ENCODE peak calls at places on chromosomes 6 and 20, in four cellular contexts. One of them, this sample, is unnamed.

GRCh38 chr6:37705239-37706051 is 7.8 kb upstream of the MDGA1 start:
- DNase-seq in HL-60: peak; percentile 26
- DNase-seq in lower lobe of right lung: peak; percentile 77
- DNase-seq in naive thymus-derived CD4-positive, alpha-beta T cell: peak; percentile 82
- DNase-seq in this sample: peak; percentile 97

GRCh38 chr6:139743629-139744028 is 369.2 kb upstream of the CITED2 start:
- DNase-seq in HL-60: no peak
- DNase-seq in lower lobe of right lung: no peak
- DNase-seq in naive thymus-derived CD4-positive, alpha-beta T cell: no peak
- DNase-seq in this sample: no peak

GRCh38 chr6:20061952-20062351 is 150.3 kb downstream of the MBOAT1 start:
- DNase-seq in HL-60: no peak
- DNase-seq in lower lobe of right lung: no peak
- DNase-seq in naive thymus-derived CD4-positive, alpha-beta T cell: no peak
- DNase-seq in this sample: no peak

GRCh38 chr6:106417572-106418147 is 57.1 kb downstream of the CRYBG1 start:
- DNase-seq in HL-60: no peak
- DNase-seq in lower lobe of right lung: no peak
- DNase-seq in naive thymus-derived CD4-positive, alpha-beta T cell: no peak
- DNase-seq in this sample: no peak

GRCh38 chr6:105522626-105523322 is 119.9 kb upstream of the PREP start:
- DNase-seq in HL-60: no peak
- DNase-seq in lower lobe of right lung: no peak
- DNase-seq in naive thymus-derived CD4-positive, alpha-beta T cell: no peak
- DNase-seq in this sample: no peak

GRCh38 chr20:991850-992249 is 10.3 kb downstream of the RSPO4 start:
- DNase-seq in HL-60: peak; percentile 8
- DNase-seq in lower lobe of right lung: no peak
- DNase-seq in naive thymus-derived CD4-positive, alpha-beta T cell: no peak
- DNase-seq in this sample: no peak

GRCh38 chr6:56757585-56757984 is 114.9 kb upstream of the DST start:
- DNase-seq in HL-60: peak; percentile 43
- DNase-seq in lower lobe of right lung: no peak
- DNase-seq in naive thymus-derived CD4-positive, alpha-beta T cell: no peak
- DNase-seq in this sample: peak; percentile 81

GRCh38 chr6:136706431-136706830 is 85.8 kb downstream of the MAP3K5 start:
- DNase-seq in HL-60: no peak
- DNase-seq in lower lobe of right lung: no peak
- DNase-seq in naive thymus-derived CD4-positive, alpha-beta T cell: no peak
- DNase-seq in this sample: no peak

GRCh38 chr6:6596529-6596928 is 8.0 kb downstream of the LY86 start:
- DNase-seq in HL-60: no peak
- DNase-seq in lower lobe of right lung: no peak
- DNase-seq in naive thymus-derived CD4-positive, alpha-beta T cell: peak; percentile 67
- DNase-seq in this sample: no peak

GRCh38 chr20:39903806-39904205 is 785.2 kb downstream of the MAFB start:
- DNase-seq in HL-60: no peak
- DNase-seq in lower lobe of right lung: no peak
- DNase-seq in naive thymus-derived CD4-positive, alpha-beta T cell: no peak
- DNase-seq in this sample: no peak

GRCh38 chr6:93523365-93523764 is 104.0 kb upstream of the EPHA7 start:
- DNase-seq in HL-60: no peak
- DNase-seq in lower lobe of right lung: no peak
- DNase-seq in naive thymus-derived CD4-positive, alpha-beta T cell: no peak
- DNase-seq in this sample: no peak

GRCh38 chr6:2127484-2127911 is 117.9 kb downstream of the GMDS start:
- DNase-seq in HL-60: no peak
- DNase-seq in lower lobe of right lung: peak; percentile 54
- DNase-seq in naive thymus-derived CD4-positive, alpha-beta T cell: peak; percentile 10
- DNase-seq in this sample: no peak

GRCh38 chr6:107714104-107714503 is 110.0 kb downstream of the SCML4 start:
- DNase-seq in HL-60: no peak
- DNase-seq in lower lobe of right lung: no peak
- DNase-seq in naive thymus-derived CD4-positive, alpha-beta T cell: no peak
- DNase-seq in this sample: no peak

DNA sequence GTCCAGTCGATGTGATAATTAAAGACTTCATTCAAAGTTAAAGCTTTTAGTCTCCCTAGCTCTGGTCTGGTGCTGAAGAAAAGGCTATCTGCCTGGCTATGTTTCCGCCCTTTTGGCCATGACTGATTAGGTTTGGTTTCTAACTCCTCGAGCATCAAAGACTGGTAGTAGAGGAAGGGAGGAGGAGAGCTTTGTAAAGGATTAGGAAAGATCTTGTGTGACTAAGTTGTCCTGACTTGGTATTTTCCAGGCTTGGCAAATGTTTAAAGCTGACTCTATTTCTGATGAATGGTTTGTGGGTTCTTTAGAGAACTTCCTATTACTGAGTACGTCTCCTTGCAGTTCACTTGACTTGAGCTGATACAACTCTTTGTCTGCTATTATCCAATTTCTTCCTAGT is 312.9 kb downstream of the GJA1 start:
- DNase-seq in HL-60: no peak
- DNase-seq in lower lobe of right lung: no peak
- DNase-seq in naive thymus-derived CD4-positive, alpha-beta T cell: no peak
- DNase-seq in this sample: no peak
- H3K27me3 ChIP-seq in HL-60: no peaks in the 10 kb centered on the region
- H3K27me3 ChIP-seq in lower lobe of right lung: no peaks in the 10 kb centered on the region
- H3K27me3 ChIP-seq in naive thymus-derived CD4-positive, alpha-beta T cell: no peaks in the 10 kb centered on the region
- H3K27me3 ChIP-seq in this sample: no peaks in the 10 kb centered on the region

DNA sequence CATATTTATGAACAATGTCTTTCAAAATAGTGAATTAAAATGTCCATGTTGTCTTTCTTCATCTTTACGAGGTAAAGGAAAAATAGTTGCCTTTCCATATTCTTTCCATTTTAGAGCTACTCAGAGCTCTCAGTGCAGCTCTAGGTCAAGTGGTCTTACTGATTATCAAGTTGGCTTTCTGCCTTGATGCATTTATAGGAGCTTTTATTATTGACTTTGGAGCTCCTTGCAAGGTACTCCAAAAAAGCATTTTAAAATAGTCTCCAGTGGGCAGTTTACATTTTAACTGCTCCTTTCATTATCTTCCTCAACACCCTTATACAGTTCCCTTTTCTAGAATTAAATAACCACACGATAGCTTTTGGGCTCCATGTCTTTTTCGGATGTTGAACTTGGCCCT is 123.0 kb downstream of the CLIC5 start:
- DNase-seq in HL-60: no peak
- DNase-seq in lower lobe of right lung: no peak
- DNase-seq in naive thymus-derived CD4-positive, alpha-beta T cell: no peak
- DNase-seq in this sample: no peak
- H3K27me3 ChIP-seq in HL-60: no peaks in the 10 kb centered on the region
- H3K27me3 ChIP-seq in lower lobe of right lung: no peaks in the 10 kb centered on the region
- H3K27me3 ChIP-seq in naive thymus-derived CD4-positive, alpha-beta T cell: no peaks in the 10 kb centered on the region
- H3K27me3 ChIP-seq in this sample: no peaks in the 10 kb centered on the region

GRCh38 chr20:38728237-38728761 is 4.0 kb downstream of the SLC32A1 start:
- DNase-seq in HL-60: no peak
- DNase-seq in lower lobe of right lung: no peak
- DNase-seq in naive thymus-derived CD4-positive, alpha-beta T cell: no peak
- DNase-seq in this sample: no peak

GRCh38 chr20:38728911-38729642 is 4.8 kb downstream of the SLC32A1 start:
- DNase-seq in HL-60: no peak
- DNase-seq in lower lobe of right lung: no peak
- DNase-seq in naive thymus-derived CD4-positive, alpha-beta T cell: peak; percentile 18
- DNase-seq in this sample: peak; percentile 51

GRCh38 chr20:38730167-38730988 is 6.1 kb downstream of the SLC32A1 start:
- DNase-seq in HL-60: no peak
- DNase-seq in lower lobe of right lung: no peak
- DNase-seq in naive thymus-derived CD4-positive, alpha-beta T cell: peak; percentile 43
- DNase-seq in this sample: peak; percentile 7

GRCh38 chr20:38730989-38731737 is 6.9 kb downstream of the SLC32A1 start:
- DNase-seq in HL-60: peak; percentile 42
- DNase-seq in lower lobe of right lung: peak; percentile 81
- DNase-seq in naive thymus-derived CD4-positive, alpha-beta T cell: peak; percentile 70
- DNase-seq in this sample: peak; percentile 72

DNA sequence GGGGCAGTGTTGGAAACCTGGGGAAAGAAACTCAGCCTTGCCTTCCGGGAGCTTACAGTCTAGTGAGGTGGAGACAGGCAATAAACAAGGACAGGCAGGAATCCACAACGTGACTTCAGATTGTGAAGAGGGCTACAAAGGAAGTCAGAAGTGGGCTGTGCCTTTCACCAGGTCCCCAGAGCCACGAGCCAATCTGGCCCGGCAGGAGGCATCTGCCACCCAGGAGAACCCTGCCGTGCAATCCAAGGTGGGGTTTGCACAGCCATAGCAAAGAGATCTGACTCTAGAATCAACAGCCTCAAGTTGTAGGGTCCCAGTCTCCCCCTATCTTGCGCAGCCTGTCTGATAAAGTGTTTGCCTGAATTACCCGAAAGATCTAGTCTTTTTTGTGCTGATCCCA is 5.5 kb downstream of the SLC32A1 start:
- DNase-seq in HL-60: no peak
- DNase-seq in lower lobe of right lung: no peak
- DNase-seq in naive thymus-derived CD4-positive, alpha-beta T cell: no peak
- DNase-seq in this sample: no peak
- H3K27me3 ChIP-seq in HL-60: peaks cover 75% of the 10 kb centered on the region
- H3K27me3 ChIP-seq in lower lobe of right lung: peaks cover 100% of the 10 kb centered on the region
- H3K27me3 ChIP-seq in naive thymus-derived CD4-positive, alpha-beta T cell: peaks cover 52% of the 10 kb centered on the region
- H3K27me3 ChIP-seq in this sample: peaks cover 93% of the 10 kb centered on the region

GRCh38 chr20:60883517-60883916 is 368.5 kb upstream of the CDH4 start:
- DNase-seq in HL-60: no peak
- DNase-seq in lower lobe of right lung: no peak
- DNase-seq in naive thymus-derived CD4-positive, alpha-beta T cell: no peak
- DNase-seq in this sample: no peak
- H3K27me3 ChIP-seq in HL-60: no peaks in the 10 kb centered on the region
- H3K27me3 ChIP-seq in lower lobe of right lung: no peaks in the 10 kb centered on the region
- H3K27me3 ChIP-seq in naive thymus-derived CD4-positive, alpha-beta T cell: no peaks in the 10 kb centered on the region
- H3K27me3 ChIP-seq in this sample: peaks cover 75% of the 10 kb centered on the region

GRCh38 chr20:37596168-37596567 is 68.5 kb upstream of the BLCAP start:
- DNase-seq in HL-60: no peak
- DNase-seq in lower lobe of right lung: no peak
- DNase-seq in naive thymus-derived CD4-positive, alpha-beta T cell: no peak
- DNase-seq in this sample: no peak
- H3K27me3 ChIP-seq in HL-60: peaks cover 18% of the 10 kb centered on the region
- H3K27me3 ChIP-seq in lower lobe of right lung: peaks cover 30% of the 10 kb centered on the region
- H3K27me3 ChIP-seq in naive thymus-derived CD4-positive, alpha-beta T cell: peaks cover 3% of the 10 kb centered on the region
- H3K27me3 ChIP-seq in this sample: no peaks in the 10 kb centered on the region

GRCh38 chr6:168101201-168102092 is 22.4 kb upstream of the FRMD1 start:
- DNase-seq in HL-60: no peak
- DNase-seq in lower lobe of right lung: peak; percentile 45
- DNase-seq in naive thymus-derived CD4-positive, alpha-beta T cell: no peak
- DNase-seq in this sample: no peak

GRCh38 chr6:168100011-168100802 is 21.2 kb upstream of the FRMD1 start:
- DNase-seq in HL-60: no peak
- DNase-seq in lower lobe of right lung: peak; percentile 35
- DNase-seq in naive thymus-derived CD4-positive, alpha-beta T cell: no peak
- DNase-seq in this sample: no peak

GRCh38 chr6:168100803-168101095 is 21.7 kb upstream of the FRMD1 start:
- DNase-seq in HL-60: no peak
- DNase-seq in lower lobe of right lung: peak; percentile 24
- DNase-seq in naive thymus-derived CD4-positive, alpha-beta T cell: no peak
- DNase-seq in this sample: no peak

GRCh38 chr6:168103036-168103830 is 24.2 kb upstream of the FRMD1 start:
- DNase-seq in HL-60: no peak
- DNase-seq in lower lobe of right lung: peak; percentile 11
- DNase-seq in naive thymus-derived CD4-positive, alpha-beta T cell: no peak
- DNase-seq in this sample: no peak

DNA sequence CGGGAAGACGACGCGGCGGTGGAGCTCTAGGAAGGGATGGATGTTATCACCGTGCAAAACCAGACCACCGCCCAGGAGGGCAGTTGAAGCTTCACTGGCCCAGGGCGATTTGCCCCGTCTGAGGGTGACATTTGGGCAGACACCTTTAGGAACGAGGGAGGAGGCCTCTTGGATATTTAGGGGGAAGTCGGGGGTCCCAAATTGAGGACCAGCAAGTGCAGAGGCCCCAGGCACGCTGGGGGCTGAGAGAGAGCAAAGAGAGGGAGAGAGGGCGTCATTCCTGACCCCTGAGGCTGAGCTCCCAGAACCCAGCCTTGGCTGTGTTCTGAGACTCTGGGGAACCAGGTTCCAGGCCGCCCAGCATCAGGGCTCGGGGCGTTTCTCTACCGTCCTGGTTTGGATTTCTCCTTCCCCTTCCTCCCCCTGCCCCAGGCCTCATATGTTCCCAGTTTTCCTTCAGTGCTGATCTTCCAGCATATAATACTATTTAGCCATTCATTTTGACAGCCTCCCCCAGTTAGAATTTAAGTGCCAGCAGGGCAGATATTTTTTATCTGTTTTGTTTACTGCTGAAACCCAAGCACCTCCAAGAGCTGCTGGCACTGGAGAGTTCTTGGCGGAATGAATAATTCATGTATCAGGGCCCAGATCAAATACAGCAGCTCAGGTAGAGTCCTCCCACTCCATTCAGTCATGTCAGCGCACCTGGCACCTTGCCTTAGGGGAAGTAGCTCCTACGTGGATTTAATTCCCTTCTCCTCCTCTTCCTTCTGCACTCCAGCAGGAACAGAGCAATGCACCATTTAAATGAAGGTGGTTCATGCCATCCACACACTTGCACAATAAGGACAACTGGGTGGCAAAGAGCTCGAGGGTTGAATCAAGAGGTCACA is 23.3 kb upstream of the FRMD1 start:
- DNase-seq in HL-60: no peak
- DNase-seq in lower lobe of right lung: peak; percentile 35
- DNase-seq in naive thymus-derived CD4-positive, alpha-beta T cell: no peak
- DNase-seq in this sample: no peak
- H3K27me3 ChIP-seq in HL-60: peaks cover 7% of the 10 kb centered on the region
- H3K27me3 ChIP-seq in lower lobe of right lung: peaks cover 49% of the 10 kb centered on the region
- H3K27me3 ChIP-seq in naive thymus-derived CD4-positive, alpha-beta T cell: no peaks in the 10 kb centered on the region
- H3K27me3 ChIP-seq in this sample: no peaks in the 10 kb centered on the region

GRCh38 chr20:37596890-37597539 is 69.3 kb upstream of the BLCAP start:
- DNase-seq in HL-60: no peak
- DNase-seq in lower lobe of right lung: no peak
- DNase-seq in naive thymus-derived CD4-positive, alpha-beta T cell: no peak
- DNase-seq in this sample: no peak
- H3K27me3 ChIP-seq in HL-60: peaks cover 16% of the 10 kb centered on the region
- H3K27me3 ChIP-seq in lower lobe of right lung: peaks cover 30% of the 10 kb centered on the region
- H3K27me3 ChIP-seq in naive thymus-derived CD4-positive, alpha-beta T cell: peaks cover 3% of the 10 kb centered on the region
- H3K27me3 ChIP-seq in this sample: no peaks in the 10 kb centered on the region

DNA sequence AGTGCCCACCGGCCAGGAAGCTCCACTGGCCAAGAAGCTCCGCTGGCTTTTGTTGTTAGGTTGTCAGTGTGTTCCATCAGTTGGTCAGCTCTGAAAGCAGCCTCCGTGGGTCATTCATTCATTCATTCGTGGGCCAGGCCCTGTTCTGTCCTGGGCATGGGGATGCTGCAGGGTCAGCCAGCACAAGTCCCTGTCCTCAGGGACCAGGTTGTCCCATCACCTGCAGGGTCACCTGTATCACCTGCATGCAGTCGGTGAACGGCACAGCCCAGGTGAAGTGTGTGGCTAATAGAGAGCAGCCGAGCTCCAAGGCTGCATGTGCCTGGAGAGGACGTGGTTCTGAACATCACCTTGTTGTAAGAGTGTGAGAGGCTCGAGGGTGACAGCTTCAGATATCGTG is 403.5 kb downstream of the CDH4 start:
- DNase-seq in HL-60: no peak
- DNase-seq in lower lobe of right lung: peak; percentile 29
- DNase-seq in naive thymus-derived CD4-positive, alpha-beta T cell: no peak
- DNase-seq in this sample: no peak
- H3K27me3 ChIP-seq in HL-60: no peaks in the 10 kb centered on the region
- H3K27me3 ChIP-seq in lower lobe of right lung: no peaks in the 10 kb centered on the region
- H3K27me3 ChIP-seq in naive thymus-derived CD4-positive, alpha-beta T cell: no peaks in the 10 kb centered on the region
- H3K27me3 ChIP-seq in this sample: peaks cover 78% of the 10 kb centered on the region

DNA sequence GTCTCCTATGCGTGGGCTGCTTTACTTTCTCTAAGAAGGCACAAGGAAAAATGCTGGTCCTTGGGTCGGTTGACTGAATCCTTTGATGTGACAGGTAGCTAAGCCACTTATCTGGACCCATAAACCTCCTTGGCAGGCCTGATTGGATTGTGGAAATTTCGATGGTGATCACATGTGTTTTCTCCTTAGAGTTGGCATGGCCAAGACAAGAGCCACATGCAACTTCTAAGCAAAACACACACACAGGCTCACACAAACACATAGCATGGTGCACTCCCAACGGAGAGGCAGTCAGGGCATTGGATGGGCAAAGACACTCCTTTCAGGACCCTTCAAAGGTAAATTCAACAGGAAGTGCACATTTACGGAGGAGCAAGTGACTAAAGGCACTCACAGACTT is 95.2 kb downstream of the PSMG4 start:
- DNase-seq in HL-60: no peak
- DNase-seq in lower lobe of right lung: no peak
- DNase-seq in naive thymus-derived CD4-positive, alpha-beta T cell: no peak
- DNase-seq in this sample: no peak
- H3K27me3 ChIP-seq in HL-60: peaks cover 5% of the 10 kb centered on the region
- H3K27me3 ChIP-seq in lower lobe of right lung: no peaks in the 10 kb centered on the region
- H3K27me3 ChIP-seq in naive thymus-derived CD4-positive, alpha-beta T cell: no peaks in the 10 kb centered on the region
- H3K27me3 ChIP-seq in this sample: no peaks in the 10 kb centered on the region